ENCODE peak calls at places on chromosomes 6 and 20, in six cellular contexts. One of them, this sample, is unnamed.

GRCh38 chr6:113654396-113654795 is 202.7 kb upstream of the MARCKS start:
- DNase-seq in brain microvascular endothelial cell: peak
- DNase-seq in NT2/D1: no peak
- DNase-seq in psoas muscle: peak
- DNase-seq in NB4: no peak
- DNase-seq in fibroblast of pulmonary artery: peak
- DNase-seq in this sample: peak

GRCh38 chr20:19415786-19416185 is 203.3 kb downstream of the SLC24A3 start:
- DNase-seq in brain microvascular endothelial cell: no peak
- DNase-seq in NT2/D1: no peak
- DNase-seq in psoas muscle: no peak
- DNase-seq in NB4: no peak
- DNase-seq in fibroblast of pulmonary artery: no peak
- DNase-seq in this sample: no peak

GRCh38 chr6:127406122-127406521 is 53.1 kb downstream of the KIAA0408 start:
- DNase-seq in brain microvascular endothelial cell: no peak
- DNase-seq in NT2/D1: no peak
- DNase-seq in psoas muscle: no peak
- DNase-seq in NB4: no peak
- DNase-seq in fibroblast of pulmonary artery: no peak
- DNase-seq in this sample: no peak

GRCh38 chr20:40331699-40332098 is 357.3 kb downstream of the MAFB start:
- DNase-seq in brain microvascular endothelial cell: no peak
- DNase-seq in NT2/D1: no peak
- DNase-seq in psoas muscle: no peak
- DNase-seq in NB4: no peak
- DNase-seq in fibroblast of pulmonary artery: no peak
- DNase-seq in this sample: no peak

GRCh38 chr6:43833223-43833995 is 63.4 kb downstream of the VEGFA start:
- DNase-seq in brain microvascular endothelial cell: peak
- DNase-seq in NT2/D1: no peak
- DNase-seq in psoas muscle: no peak
- DNase-seq in NB4: no peak
- DNase-seq in fibroblast of pulmonary artery: no peak
- DNase-seq in this sample: no peak

GRCh38 chr20:14800743-14801425 is 463.5 kb upstream of the FLRT3 start:
- DNase-seq in brain microvascular endothelial cell: no peak
- DNase-seq in NT2/D1: no peak
- DNase-seq in psoas muscle: no peak
- DNase-seq in NB4: no peak
- DNase-seq in fibroblast of pulmonary artery: no peak
- DNase-seq in this sample: no peak

GRCh38 chr20:36084897-36085617 is 69.5 kb upstream of the EPB41L1 start:
- DNase-seq in brain microvascular endothelial cell: peak
- DNase-seq in NT2/D1: no peak
- DNase-seq in psoas muscle: no peak
- DNase-seq in NB4: peak
- DNase-seq in fibroblast of pulmonary artery: peak
- DNase-seq in this sample: peak

GRCh38 chr6:157226026-157226639 is 97.2 kb downstream of the TMEM242 start:
- DNase-seq in brain microvascular endothelial cell: peak
- DNase-seq in NT2/D1: no peak
- DNase-seq in psoas muscle: no peak
- DNase-seq in NB4: no peak
- DNase-seq in fibroblast of pulmonary artery: peak
- DNase-seq in this sample: peak

GRCh38 chr6:33367009-33367714 is 24.5 kb upstream of the KIFC1 start:
- DNase-seq in brain microvascular endothelial cell: no peak
- DNase-seq in NT2/D1: no peak
- DNase-seq in psoas muscle: no peak
- DNase-seq in NB4: no peak
- DNase-seq in fibroblast of pulmonary artery: no peak
- DNase-seq in this sample: no peak

GRCh38 chr6:140921366-140922226 is 1211.1 kb upstream of the GJE1 start:
- DNase-seq in brain microvascular endothelial cell: peak
- DNase-seq in NT2/D1: peak
- DNase-seq in psoas muscle: no peak
- DNase-seq in NB4: peak
- DNase-seq in fibroblast of pulmonary artery: peak
- DNase-seq in this sample: peak

GRCh38 chr20:37524221-37524700 is 3.2 kb downstream of the NNAT start:
- DNase-seq in brain microvascular endothelial cell: no peak
- DNase-seq in NT2/D1: no peak
- DNase-seq in psoas muscle: peak
- DNase-seq in NB4: no peak
- DNase-seq in fibroblast of pulmonary artery: no peak
- DNase-seq in this sample: no peak

GRCh38 chr6:34242252-34243130 is 5.8 kb downstream of the HMGA1 start:
- DNase-seq in brain microvascular endothelial cell: no peak
- DNase-seq in NT2/D1: no peak
- DNase-seq in psoas muscle: no peak
- DNase-seq in NB4: no peak
- DNase-seq in fibroblast of pulmonary artery: no peak
- DNase-seq in this sample: no peak

GRCh38 chr6:133248241-133249001 is 7.3 kb downstream of the EYA4 start:
- DNase-seq in brain microvascular endothelial cell: no peak
- DNase-seq in NT2/D1: no peak
- DNase-seq in psoas muscle: no peak
- DNase-seq in NB4: no peak
- DNase-seq in fibroblast of pulmonary artery: peak
- DNase-seq in this sample: peak

GRCh38 chr6:62570372-62570771 is 284.3 kb upstream of the KHDRBS2 start:
- DNase-seq in brain microvascular endothelial cell: no peak
- DNase-seq in NT2/D1: no peak
- DNase-seq in psoas muscle: no peak
- DNase-seq in NB4: no peak
- DNase-seq in fibroblast of pulmonary artery: no peak
- DNase-seq in this sample: no peak

GRCh38 chr6:939526-940252 is 246.8 kb upstream of the EXOC2 start:
- DNase-seq in brain microvascular endothelial cell: no peak
- DNase-seq in NT2/D1: no peak
- DNase-seq in psoas muscle: no peak
- DNase-seq in NB4: no peak
- DNase-seq in fibroblast of pulmonary artery: no peak
- DNase-seq in this sample: no peak

GRCh38 chr20:2460752-2461424 is 9.7 kb downstream of the SNRPB start:
- DNase-seq in brain microvascular endothelial cell: no peak
- DNase-seq in NT2/D1: no peak
- DNase-seq in psoas muscle: no peak
- DNase-seq in NB4: no peak
- DNase-seq in fibroblast of pulmonary artery: no peak
- DNase-seq in this sample: no peak

GRCh38 chr6:77470983-77471382 is 7.7 kb upstream of the HTR1B start:
- DNase-seq in brain microvascular endothelial cell: peak
- DNase-seq in NT2/D1: no peak
- DNase-seq in psoas muscle: no peak
- DNase-seq in NB4: no peak
- DNase-seq in fibroblast of pulmonary artery: no peak
- DNase-seq in this sample: peak

GRCh38 chr6:112235956-112236355 is 18.4 kb downstream of the LAMA4 start:
- DNase-seq in brain microvascular endothelial cell: peak
- DNase-seq in NT2/D1: no peak
- DNase-seq in psoas muscle: no peak
- DNase-seq in NB4: peak
- DNase-seq in fibroblast of pulmonary artery: peak
- DNase-seq in this sample: peak

GRCh38 chr6:37409501-37409900 is 23.5 kb upstream of the CMTR1 start:
- DNase-seq in brain microvascular endothelial cell: no peak
- DNase-seq in NT2/D1: no peak
- DNase-seq in psoas muscle: no peak
- DNase-seq in NB4: no peak
- DNase-seq in fibroblast of pulmonary artery: no peak
- DNase-seq in this sample: no peak

GRCh38 chr6:131949909-131950766 is 1.0 kb downstream of the CCN2 start:
- DNase-seq in brain microvascular endothelial cell: peak
- DNase-seq in NT2/D1: no peak
- DNase-seq in psoas muscle: peak
- DNase-seq in NB4: no peak
- DNase-seq in fibroblast of pulmonary artery: peak
- DNase-seq in this sample: peak

GRCh38 chr6:219019-219570 is 73.2 kb upstream of the DUSP22 start:
- DNase-seq in brain microvascular endothelial cell: no peak
- DNase-seq in NT2/D1: no peak
- DNase-seq in psoas muscle: no peak
- DNase-seq in NB4: no peak
- DNase-seq in fibroblast of pulmonary artery: no peak
- DNase-seq in this sample: no peak

GRCh38 chr6:2851727-2852513 is 10.3 kb upstream of the SERPINB1 start:
- DNase-seq in brain microvascular endothelial cell: no peak
- DNase-seq in NT2/D1: no peak
- DNase-seq in psoas muscle: no peak
- DNase-seq in NB4: no peak
- DNase-seq in fibroblast of pulmonary artery: no peak
- DNase-seq in this sample: no peak

GRCh38 chr6:82568290-82568993 is 204.8 kb downstream of the TPBG start:
- DNase-seq in brain microvascular endothelial cell: no peak
- DNase-seq in NT2/D1: no peak
- DNase-seq in psoas muscle: no peak
- DNase-seq in NB4: no peak
- DNase-seq in fibroblast of pulmonary artery: no peak
- DNase-seq in this sample: no peak

GRCh38 chr6:5537132-5537531 is 275.8 kb downstream of the FARS2 start:
- DNase-seq in brain microvascular endothelial cell: no peak
- DNase-seq in NT2/D1: no peak
- DNase-seq in psoas muscle: no peak
- DNase-seq in NB4: no peak
- DNase-seq in fibroblast of pulmonary artery: no peak
- DNase-seq in this sample: no peak
- H3K4me3 ChIP-seq in brain microvascular endothelial cell: no peak
- H3K4me3 ChIP-seq in NT2/D1: no peak
- H3K4me3 ChIP-seq in psoas muscle: no peak
- H3K4me3 ChIP-seq in NB4: no peak
- H3K4me3 ChIP-seq in fibroblast of pulmonary artery: no peak
- H3K4me3 ChIP-seq in this sample: no peak

DNA sequence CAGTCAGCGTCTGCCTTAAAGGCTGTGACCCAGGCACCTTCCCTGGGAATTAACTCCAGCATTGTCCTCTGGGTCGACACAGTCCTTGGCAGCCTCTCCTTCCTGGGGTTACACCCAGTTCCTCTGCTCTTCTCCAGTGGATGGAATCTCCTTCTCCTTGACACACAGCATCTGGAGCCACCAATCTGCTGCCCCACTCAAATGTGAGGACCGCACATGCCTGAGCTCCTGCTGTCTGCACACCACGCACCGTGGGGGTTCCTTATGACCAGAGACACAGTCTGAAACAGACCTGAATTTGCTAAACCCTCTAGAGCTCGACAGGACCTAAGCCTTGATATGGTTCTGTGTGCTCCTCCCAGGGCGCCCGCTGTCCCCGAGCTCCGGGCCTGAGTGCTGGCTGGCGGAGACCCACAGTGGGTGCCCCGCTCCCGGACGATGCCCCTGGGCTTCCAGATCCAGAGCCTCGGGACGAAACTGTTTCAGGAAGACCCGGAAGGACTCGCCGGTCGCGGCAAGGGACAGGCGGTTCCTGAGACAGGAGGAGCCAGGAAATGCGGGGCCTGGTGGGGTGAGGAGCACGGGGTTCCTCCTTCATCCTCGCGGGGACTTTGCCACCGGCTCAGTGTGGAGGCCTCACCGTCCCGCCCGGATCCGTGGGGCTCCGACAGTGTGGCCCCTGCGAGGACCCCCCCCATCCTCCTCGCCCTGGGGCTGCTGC is 2.5 kb upstream of the RAET1G start:
- DNase-seq in brain microvascular endothelial cell: peak
- DNase-seq in NT2/D1: no peak
- DNase-seq in psoas muscle: peak
- DNase-seq in NB4: no peak
- DNase-seq in fibroblast of pulmonary artery: peak
- DNase-seq in this sample: no peak
- H3K4me3 ChIP-seq in brain microvascular endothelial cell: peak
- H3K4me3 ChIP-seq in NT2/D1: peak
- H3K4me3 ChIP-seq in psoas muscle: peak
- H3K4me3 ChIP-seq in NB4: no peak
- H3K4me3 ChIP-seq in fibroblast of pulmonary artery: peak
- H3K4me3 ChIP-seq in this sample: peak

GRCh38 chr6:135673671-135674309 is 176.2 kb upstream of the AHI1 start:
- DNase-seq in brain microvascular endothelial cell: peak
- DNase-seq in NT2/D1: no peak
- DNase-seq in psoas muscle: peak
- DNase-seq in NB4: no peak
- DNase-seq in fibroblast of pulmonary artery: peak
- DNase-seq in this sample: peak

GRCh38 chr6:135664527-135664926 is 167.0 kb upstream of the AHI1 start:
- DNase-seq in brain microvascular endothelial cell: no peak
- DNase-seq in NT2/D1: no peak
- DNase-seq in psoas muscle: no peak
- DNase-seq in NB4: no peak
- DNase-seq in fibroblast of pulmonary artery: no peak
- DNase-seq in this sample: no peak

GRCh38 chr6:135672256-135672655 is 174.7 kb upstream of the AHI1 start:
- DNase-seq in brain microvascular endothelial cell: no peak
- DNase-seq in NT2/D1: no peak
- DNase-seq in psoas muscle: no peak
- DNase-seq in NB4: no peak
- DNase-seq in fibroblast of pulmonary artery: no peak
- DNase-seq in this sample: no peak

GRCh38 chr6:135665935-135666334 is 168.4 kb upstream of the AHI1 start:
- DNase-seq in brain microvascular endothelial cell: no peak
- DNase-seq in NT2/D1: no peak
- DNase-seq in psoas muscle: no peak
- DNase-seq in NB4: no peak
- DNase-seq in fibroblast of pulmonary artery: no peak
- DNase-seq in this sample: no peak

DNA sequence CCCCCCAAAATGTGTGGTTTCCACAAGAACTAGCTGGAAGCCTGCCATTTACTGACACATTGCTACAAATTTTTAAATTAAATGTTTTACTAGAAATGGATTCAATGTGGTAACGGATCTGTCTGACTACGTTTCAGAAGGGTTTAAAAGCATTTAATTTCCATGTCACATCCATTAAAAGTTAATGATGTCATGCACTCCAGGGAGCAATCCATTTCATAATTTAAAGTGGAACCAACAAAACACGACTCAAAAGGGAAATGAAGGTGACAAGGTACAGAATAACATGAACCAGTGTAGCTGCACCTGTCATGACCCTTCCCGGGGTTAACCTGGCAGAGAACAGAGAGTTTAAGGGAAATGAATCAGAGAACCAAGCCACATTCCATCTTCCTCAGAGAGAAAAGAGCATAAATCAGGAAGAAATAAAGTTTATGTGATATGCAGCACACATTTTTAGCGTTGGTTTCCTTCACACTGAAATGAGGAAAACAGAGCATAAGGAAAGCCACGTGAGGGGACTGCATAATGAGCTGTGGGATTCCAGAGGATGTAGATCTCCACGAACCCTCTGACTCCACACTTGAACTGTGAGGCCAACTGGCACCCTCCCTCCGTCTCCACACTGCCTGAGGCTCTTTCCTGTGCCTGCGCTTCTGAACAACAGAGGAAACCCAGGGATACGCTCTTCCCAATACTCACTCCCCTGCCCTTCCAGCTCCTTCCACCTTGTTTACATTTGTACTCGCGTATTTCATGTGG is 170.3 kb upstream of the AHI1 start:
- DNase-seq in brain microvascular endothelial cell: peak
- DNase-seq in NT2/D1: no peak
- DNase-seq in psoas muscle: peak
- DNase-seq in NB4: no peak
- DNase-seq in fibroblast of pulmonary artery: peak
- DNase-seq in this sample: peak
- H3K4me3 ChIP-seq in brain microvascular endothelial cell: peak
- H3K4me3 ChIP-seq in NT2/D1: no peak
- H3K4me3 ChIP-seq in psoas muscle: peak
- H3K4me3 ChIP-seq in NB4: no peak
- H3K4me3 ChIP-seq in fibroblast of pulmonary artery: no peak
- H3K4me3 ChIP-seq in this sample: peak

GRCh38 chr6:137094411-137095008 is 49.7 kb upstream of the IL20RA start:
- DNase-seq in brain microvascular endothelial cell: peak
- DNase-seq in NT2/D1: peak
- DNase-seq in psoas muscle: peak
- DNase-seq in NB4: peak
- DNase-seq in fibroblast of pulmonary artery: peak
- DNase-seq in this sample: peak
- H3K4me3 ChIP-seq in brain microvascular endothelial cell: no peak
- H3K4me3 ChIP-seq in NT2/D1: no peak
- H3K4me3 ChIP-seq in psoas muscle: no peak
- H3K4me3 ChIP-seq in NB4: no peak
- H3K4me3 ChIP-seq in fibroblast of pulmonary artery: no peak
- H3K4me3 ChIP-seq in this sample: no peak